ENCODE peak calls at places on chromosomes 6 and 20, in four cellular contexts. One of them, this sample, is unnamed.

GRCh38 chr6:117188627-117189201 is 76.6 kb upstream of the VGLL2 start:
- DNase-seq in H9: no peak
- DNase-seq in heart right ventricle: no peak
- DNase-seq in Peyer's patch: no peak
- DNase-seq in this sample: no peak

GRCh38 chr20:51348866-51349265 is 193.7 kb downstream of the NFATC2 start:
- DNase-seq in H9: no peak
- DNase-seq in Peyer's patch: no peak
- DNase-seq in heart right ventricle: no peak
- DNase-seq in this sample: no peak

GRCh38 chr6:61585504-61585903 is 700.5 kb downstream of the KHDRBS2 start:
- DNase-seq in H9: no peak
- DNase-seq in Peyer's patch: no peak
- DNase-seq in heart right ventricle: no peak
- DNase-seq in this sample: no peak

GRCh38 chr6:30752164-30752927 is 8.0 kb upstream of the IER3 start:
- DNase-seq in Peyer's patch: peak; percentile 41
- DNase-seq in H9: no peak
- DNase-seq in heart right ventricle: peak; percentile 95
- DNase-seq in this sample: peak; percentile 94

GRCh38 chr6:105646391-105646867 is 243.5 kb upstream of the PREP start:
- DNase-seq in H9: no peak
- DNase-seq in Peyer's patch: peak; percentile 19
- DNase-seq in heart right ventricle: no peak
- DNase-seq in this sample: no peak

GRCh38 chr6:53432318-53433161 is 83.8 kb upstream of the ELOVL5 start:
- DNase-seq in H9: no peak
- DNase-seq in heart right ventricle: peak; percentile 6
- DNase-seq in Peyer's patch: no peak
- DNase-seq in this sample: no peak

GRCh38 chr6:17101422-17102257 is at the start of gene STMND1:
- DNase-seq in heart right ventricle: no peak
- DNase-seq in Peyer's patch: no peak
- DNase-seq in H9: peak; percentile 66
- DNase-seq in this sample: peak; percentile 57

GRCh38 chr6:110002676-110003075 is 24.6 kb downstream of the GPR6 start:
- DNase-seq in Peyer's patch: no peak
- DNase-seq in heart right ventricle: no peak
- DNase-seq in H9: no peak
- DNase-seq in this sample: no peak

GRCh38 chr6:110939429-110939828 is 19.1 kb upstream of the GTF3C6 start:
- DNase-seq in H9: no peak
- DNase-seq in heart right ventricle: no peak
- DNase-seq in Peyer's patch: no peak
- DNase-seq in this sample: no peak

GRCh38 chr20:53330744-53331143 is 262.9 kb downstream of the ZNF217 start:
- DNase-seq in H9: no peak
- DNase-seq in Peyer's patch: no peak
- DNase-seq in heart right ventricle: no peak
- DNase-seq in this sample: no peak

GRCh38 chr6:163466839-163467390 is 52.4 kb downstream of the QKI start:
- DNase-seq in H9: no peak
- DNase-seq in Peyer's patch: no peak
- DNase-seq in heart right ventricle: no peak
- DNase-seq in this sample: no peak

GRCh38 chr6:142695016-142695415 is 250.0 kb downstream of the HIVEP2 start:
- DNase-seq in H9: no peak
- DNase-seq in Peyer's patch: no peak
- DNase-seq in heart right ventricle: peak; percentile 29
- DNase-seq in this sample: no peak

GRCh38 chr6:74075323-74075722 is 379.3 kb downstream of the CD109 start:
- DNase-seq in Peyer's patch: no peak
- DNase-seq in heart right ventricle: peak; percentile 32
- DNase-seq in H9: no peak
- DNase-seq in this sample: no peak

GRCh38 chr20:60935971-60936370 is 316.1 kb upstream of the CDH4 start:
- DNase-seq in H9: no peak
- DNase-seq in Peyer's patch: no peak
- DNase-seq in heart right ventricle: no peak
- DNase-seq in this sample: no peak

GRCh38 chr6:137871299-137871698 is 4.2 kb downstream of the TNFAIP3 start:
- DNase-seq in Peyer's patch: peak; percentile 56
- DNase-seq in H9: no peak
- DNase-seq in heart right ventricle: no peak
- DNase-seq in this sample: no peak

GRCh38 chr6:131717815-131718214 is 7.0 kb upstream of the CTAGE9 start:
- DNase-seq in H9: no peak
- DNase-seq in heart right ventricle: no peak
- DNase-seq in Peyer's patch: no peak
- DNase-seq in this sample: no peak

GRCh38 chr6:2943564-2943955 is 27.8 kb downstream of the SERPINB6 start:
- DNase-seq in Peyer's patch: peak; percentile 16
- DNase-seq in heart right ventricle: no peak
- DNase-seq in H9: no peak
- DNase-seq in this sample: peak; percentile 21

GRCh38 chr6:167565884-167566491 is 241.1 kb downstream of the TTLL2 start:
- DNase-seq in Peyer's patch: peak; percentile 14
- DNase-seq in H9: no peak
- DNase-seq in heart right ventricle: peak; percentile 52
- DNase-seq in this sample: peak; percentile 35

GRCh38 chr20:52104546-52105044 is 87.0 kb downstream of the ZFP64 start:
- DNase-seq in H9: peak; percentile 73
- DNase-seq in heart right ventricle: no peak
- DNase-seq in Peyer's patch: no peak
- DNase-seq in this sample: no peak

GRCh38 chr6:156928972-156929371 is 151.8 kb downstream of the ARID1B start:
- DNase-seq in heart right ventricle: no peak
- DNase-seq in H9: no peak
- DNase-seq in Peyer's patch: no peak
- DNase-seq in this sample: no peak

GRCh38 chr6:129753422-129753821 is 43.4 kb upstream of the ARHGAP18 start:
- DNase-seq in H9: no peak
- DNase-seq in Peyer's patch: no peak
- DNase-seq in heart right ventricle: no peak
- DNase-seq in this sample: no peak

GRCh38 chr6:77561768-77562314 is 91.0 kb upstream of the MEI4 start:
- DNase-seq in Peyer's patch: no peak
- DNase-seq in heart right ventricle: no peak
- DNase-seq in H9: no peak
- DNase-seq in this sample: no peak

GRCh38 chr6:37919417-37920157 is 100.1 kb downstream of the ZFAND3 start:
- DNase-seq in H9: no peak
- DNase-seq in Peyer's patch: no peak
- DNase-seq in heart right ventricle: no peak
- DNase-seq in this sample: no peak

GRCh38 chr6:33967966-33968724 is 164.3 kb upstream of the MLN start:
- DNase-seq in heart right ventricle: no peak
- DNase-seq in H9: peak; percentile 63
- DNase-seq in Peyer's patch: no peak
- DNase-seq in this sample: no peak

GRCh38 chr20:32830437-32830836 is 10.7 kb downstream of the MAPRE1 start:
- DNase-seq in H9: no peak
- DNase-seq in Peyer's patch: no peak
- DNase-seq in heart right ventricle: peak; percentile 23
- DNase-seq in this sample: peak; percentile 45

GRCh38 chr6:39213195-39213920 is 15.9 kb downstream of the KCNK5 start:
- DNase-seq in heart right ventricle: no peak
- DNase-seq in H9: no peak
- DNase-seq in Peyer's patch: no peak
- DNase-seq in this sample: no peak

GRCh38 chr6:17985934-17986655 is 1.3 kb downstream of the KIF13A start:
- DNase-seq in heart right ventricle: no peak
- DNase-seq in Peyer's patch: no peak
- DNase-seq in H9: no peak
- DNase-seq in this sample: no peak

GRCh38 chr6:50361641-50362331 is 312.1 kb upstream of the DEFB112 start:
- DNase-seq in Peyer's patch: no peak
- DNase-seq in heart right ventricle: no peak
- DNase-seq in H9: no peak
- DNase-seq in this sample: no peak

GRCh38 chr6:84756466-84756865 is 7.9 kb downstream of the TBX18 start:
- DNase-seq in Peyer's patch: no peak
- DNase-seq in H9: no peak
- DNase-seq in heart right ventricle: no peak
- DNase-seq in this sample: no peak

GRCh38 chr6:14925627-14926026 is 320.2 kb upstream of the JARID2 start:
- DNase-seq in Peyer's patch: no peak
- DNase-seq in H9: no peak
- DNase-seq in heart right ventricle: no peak
- DNase-seq in this sample: no peak

GRCh38 chr6:117829594-117830319 is 77.3 kb upstream of the SLC35F1 start:
- DNase-seq in Peyer's patch: no peak
- DNase-seq in heart right ventricle: no peak
- DNase-seq in H9: peak; percentile 78
- DNase-seq in this sample: no peak

GRCh38 chr20:34085544-34086040 is 26.5 kb downstream of the EIF2S2 start:
- DNase-seq in Peyer's patch: no peak
- DNase-seq in heart right ventricle: no peak
- DNase-seq in H9: no peak
- DNase-seq in this sample: no peak

GRCh38 chr20:25484224-25484846 is 76.9 kb downstream of the GINS1 start:
- DNase-seq in H9: no peak
- DNase-seq in Peyer's patch: no peak
- DNase-seq in heart right ventricle: no peak
- DNase-seq in this sample: no peak

GRCh38 chr6:119129968-119130484 is 51.6 kb upstream of the FAM184A start:
- DNase-seq in Peyer's patch: no peak
- DNase-seq in H9: no peak
- DNase-seq in heart right ventricle: no peak
- DNase-seq in this sample: no peak

GRCh38 chr20:34058831-34059230 is 53.2 kb downstream of the EIF2S2 start:
- DNase-seq in heart right ventricle: no peak
- DNase-seq in H9: no peak
- DNase-seq in Peyer's patch: no peak
- DNase-seq in this sample: no peak

GRCh38 chr6:166008441-166009369 is 158.9 kb downstream of the TBXT start:
- DNase-seq in H9: peak; percentile 53
- DNase-seq in heart right ventricle: peak; percentile 30
- DNase-seq in Peyer's patch: no peak
- DNase-seq in this sample: no peak

GRCh38 chr6:149846321-149846720 is 17.8 kb downstream of the LRP11 start:
- DNase-seq in heart right ventricle: no peak
- DNase-seq in Peyer's patch: no peak
- DNase-seq in H9: no peak
- DNase-seq in this sample: peak; percentile 60

GRCh38 chr6:16849280-16850210 is 88.3 kb upstream of the ATXN1 start:
- DNase-seq in Peyer's patch: no peak
- DNase-seq in H9: no peak
- DNase-seq in heart right ventricle: no peak
- DNase-seq in this sample: no peak

DNA sequence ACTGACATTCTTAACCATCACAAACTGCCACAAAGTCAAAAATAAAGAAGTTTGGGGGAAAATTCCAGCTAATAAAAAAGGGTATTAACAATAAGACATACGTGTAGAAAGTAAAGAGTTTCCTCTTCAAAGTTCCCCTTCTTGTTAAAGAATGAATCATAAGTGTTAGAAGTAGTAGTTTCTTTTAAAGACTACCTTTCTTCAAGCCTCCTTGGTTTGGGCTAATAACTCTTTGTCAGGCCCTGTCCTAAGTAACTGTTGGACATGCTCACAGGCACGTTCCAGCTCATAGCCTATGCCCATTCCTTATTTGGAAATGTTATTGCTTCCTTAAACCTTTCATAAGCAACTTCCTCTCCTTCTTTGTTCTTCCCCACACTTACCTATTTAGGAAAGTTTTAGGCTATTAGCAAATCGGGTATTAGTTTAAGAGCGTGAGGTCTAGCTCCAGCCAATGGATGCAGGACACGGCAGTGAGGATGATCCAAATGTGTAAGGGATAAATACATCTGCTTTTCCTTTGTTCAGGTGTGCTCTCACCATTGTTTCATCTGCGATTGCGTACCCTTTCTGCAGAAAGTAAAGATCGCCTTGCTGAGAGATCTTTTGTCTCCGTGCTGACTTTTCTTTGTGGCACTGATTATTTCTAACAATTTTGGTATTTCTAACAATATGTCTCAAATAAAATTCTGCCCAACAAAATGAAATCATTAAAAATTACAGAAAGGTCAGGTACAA is 64.9 kb downstream of the CHD6 start:
- DNase-seq in Peyer's patch: no peak
- DNase-seq in heart right ventricle: no peak
- DNase-seq in H9: no peak
- DNase-seq in this sample: no peak
- H3K27ac ChIP-seq in Peyer's patch: no peak overlapping the region
- H3K27ac ChIP-seq in heart right ventricle: no peak overlapping the region
- H3K27ac ChIP-seq in H9: no peak overlapping the region
- H3K27ac ChIP-seq in this sample: no peak overlapping the region

GRCh38 chr6:41934278-41935189 is 7.1 kb downstream of the CCND3 start:
- DNase-seq in H9: no peak
- DNase-seq in heart right ventricle: no peak
- DNase-seq in Peyer's patch: no peak
- DNase-seq in this sample: no peak
- H3K4me1 ChIP-seq in H9: peaks cover 5% of the 10 kb centered on the region
- H3K4me1 ChIP-seq in heart right ventricle: peaks cover 36% of the 10 kb centered on the region
- H3K4me1 ChIP-seq in Peyer's patch: no peaks in the 10 kb centered on the region
- H3K4me1 ChIP-seq in this sample: peaks cover 16% of the 10 kb centered on the region

DNA sequence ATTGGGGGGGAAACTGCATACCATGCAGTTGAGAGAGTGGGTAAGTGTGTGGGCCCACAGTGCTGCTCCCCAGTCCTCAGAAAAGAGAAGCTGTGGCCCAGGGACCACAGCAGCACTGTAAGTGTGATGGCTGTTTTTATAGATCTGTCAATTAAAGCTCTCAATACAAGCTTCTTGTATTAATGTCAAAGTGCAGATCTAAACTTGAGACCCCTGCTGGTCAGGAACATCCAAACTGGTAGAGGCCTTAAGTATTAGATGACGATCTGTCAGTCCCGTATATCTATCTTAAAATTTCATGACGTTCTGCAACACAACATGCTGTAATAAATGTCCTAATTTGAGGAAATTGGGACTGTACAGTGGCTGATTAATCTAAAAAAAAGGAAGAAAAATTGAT is 74.8 kb downstream of the TULP4 start:
- DNase-seq in Peyer's patch: no peak
- DNase-seq in heart right ventricle: no peak
- DNase-seq in H9: no peak
- DNase-seq in this sample: no peak
- TF ChIP-seq CTCF in Peyer's patch: peak; percentile 10
- TF ChIP-seq CTCF in heart right ventricle: peak; percentile 19
- TF ChIP-seq CTCF in H9: peak; percentile 33
- TF ChIP-seq CTCF in this sample: no peak

GRCh38 chr20:10404023-10404628 is 29.9 kb downstream of the MKKS start:
- DNase-seq in heart right ventricle: no peak
- DNase-seq in Peyer's patch: no peak
- DNase-seq in H9: no peak
- DNase-seq in this sample: no peak
- H3K27ac ChIP-seq in heart right ventricle: no peak overlapping the region
- H3K27ac ChIP-seq in Peyer's patch: no peak overlapping the region
- H3K27ac ChIP-seq in H9: no peak overlapping the region
- H3K27ac ChIP-seq in this sample: no peak overlapping the region